ENCODE peak calls at places on chromosomes 16 and 17, in five cellular contexts. D is cardiac fibroblast, E is adipocyte, S is EH, J is left ventricle myocardium inferior. H is an unnamed sample.

GRCh38 chr16:47198180-47198575 is 54.4 kb upstream of the NETO2 start:
- DNase-seq in D (peak), E (no peak), S (no peak), J (no peak), H (no peak)

GRCh38 chr17:38851434-38851833 is 2.1 kb downstream of the RPL23 start:
- DNase-seq in D (no peak), E (no peak), S (peak), J (no peak), H (no peak)

GRCh38 chr17:8324913-8325312 is 14.7 kb upstream of the ODF4 start:
- DNase-seq in D (no peak), E (no peak), S (no peak), J (no peak), H (no peak)

GRCh38 chr16:58049697-58050185 is 24.2 kb downstream of the MMP15 start:
- DNase-seq in D (no peak), E (no peak), S (no peak), J (no peak), H (no peak)

GRCh38 chr16:53099318-53100130 is 44.7 kb downstream of the CHD9 start:
- DNase-seq in D (peak), E (peak), S (peak), J (peak), H (peak)

GRCh38 chr17:19023209-19023999 is 18.8 kb upstream of the FAM83G start:
- DNase-seq in D (no peak), E (no peak), S (no peak), J (no peak), H (no peak)

GRCh38 chr17:73514146-73514863 is 129.9 kb downstream of the SDK2 start:
- DNase-seq in D (no peak), E (no peak), S (no peak), J (no peak), H (no peak)

GRCh38 chr16:82627811-82628339 is 1.1 kb downstream of the CDH13 start:
- DNase-seq in D (peak), E (peak), S (peak), J (peak), H (no peak)

GRCh38 chr16:84115919-84116719 is 623 bp downstream of the MBTPS1 start:
- DNase-seq in D (peak), E (peak), S (peak), J (no peak), H (peak)

GRCh38 chr17:65544658-65545057 is 16.8 kb downstream of the AXIN2 start:
- DNase-seq in D (no peak), E (no peak), S (no peak), J (no peak), H (no peak)

GRCh38 chr16:80583466-80583865 is 42.7 kb downstream of the DYNLRB2 start:
- DNase-seq in D (peak), E (peak), S (peak), J (peak), H (peak)